ENCODE peak calls at places on chromosomes 11 and 22, in four cellular contexts. J, K, C and Q are unnamed samples.

GRCh38 chr11:86934933-86935579 is 20.1 kb downstream of the FZD4 start:
- DNase-seq in J (no peak), C (no peak), K (no peak), Q (no peak)

GRCh38 chr11:116330439-116331185 is 442.2 kb downstream of the BUD13 start:
- DNase-seq in J (no peak), C (no peak), K (no peak), Q (no peak)

GRCh38 chr22:42895087-42895486 is 38.0 kb upstream of the ARFGAP3 start:
- DNase-seq in K (no peak), C (no peak), J (no peak), Q (no peak)

GRCh38 chr11:86291466-86292262 is 10.4 kb upstream of the HIKESHI start:
- DNase-seq in C (peak), J (peak), K (no peak), Q (no peak)

GRCh38 chr11:131649861-131650260 is 279.4 kb downstream of the NTM start:
- DNase-seq in K (no peak), J (no peak), C (no peak), Q (no peak)

GRCh38 chr22:28440517-28441366 is 238.9 kb downstream of the TTC28 start:
- DNase-seq in C (no peak), K (no peak), J (no peak), Q (no peak)

GRCh38 chr11:119320593-119321524 is 3.9 kb upstream of the MCAM start:
- DNase-seq in J (peak), K (peak), C (peak), Q (no peak)

GRCh38 chr11:6655020-6655789 is 404 bp downstream of the DCHS1 start:
- DNase-seq in C (peak), J (peak), K (no peak), Q (no peak)

GRCh38 chr11:67398661-67399563 is 2.7 kb downstream of the PPP1CA start:
- DNase-seq in J (no peak), C (no peak), K (no peak), Q (no peak)

GRCh38 chr11:83680351-83680750 is 394.2 kb upstream of the CCDC90B start:
- DNase-seq in J (no peak), C (no peak), K (no peak), Q (no peak)

GRCh38 chr22:35172452-35172851 is 84.8 kb upstream of the HMGXB4 start:
- DNase-seq in J (no peak), K (no peak), C (no peak), Q (no peak)

GRCh38 chr11:104390696-104391095 is 226.7 kb upstream of the PDGFD start:
- DNase-seq in C (no peak), J (no peak), K (no peak), Q (no peak)

GRCh38 chr11:116882386-116882785 is 45.0 kb upstream of the APOA1 start:
- DNase-seq in K (no peak), C (no peak), J (no peak), Q (no peak)

GRCh38 chr11:18772211-18772610 is 19.4 kb downstream of the PTPN5 start:
- DNase-seq in C (no peak), K (no peak), J (no peak), Q (peak)

GRCh38 chr22:39663751-39664150 is 93.2 kb downstream of the CACNA1I start:
- DNase-seq in J (no peak), C (no peak), K (no peak), Q (no peak)

DNA sequence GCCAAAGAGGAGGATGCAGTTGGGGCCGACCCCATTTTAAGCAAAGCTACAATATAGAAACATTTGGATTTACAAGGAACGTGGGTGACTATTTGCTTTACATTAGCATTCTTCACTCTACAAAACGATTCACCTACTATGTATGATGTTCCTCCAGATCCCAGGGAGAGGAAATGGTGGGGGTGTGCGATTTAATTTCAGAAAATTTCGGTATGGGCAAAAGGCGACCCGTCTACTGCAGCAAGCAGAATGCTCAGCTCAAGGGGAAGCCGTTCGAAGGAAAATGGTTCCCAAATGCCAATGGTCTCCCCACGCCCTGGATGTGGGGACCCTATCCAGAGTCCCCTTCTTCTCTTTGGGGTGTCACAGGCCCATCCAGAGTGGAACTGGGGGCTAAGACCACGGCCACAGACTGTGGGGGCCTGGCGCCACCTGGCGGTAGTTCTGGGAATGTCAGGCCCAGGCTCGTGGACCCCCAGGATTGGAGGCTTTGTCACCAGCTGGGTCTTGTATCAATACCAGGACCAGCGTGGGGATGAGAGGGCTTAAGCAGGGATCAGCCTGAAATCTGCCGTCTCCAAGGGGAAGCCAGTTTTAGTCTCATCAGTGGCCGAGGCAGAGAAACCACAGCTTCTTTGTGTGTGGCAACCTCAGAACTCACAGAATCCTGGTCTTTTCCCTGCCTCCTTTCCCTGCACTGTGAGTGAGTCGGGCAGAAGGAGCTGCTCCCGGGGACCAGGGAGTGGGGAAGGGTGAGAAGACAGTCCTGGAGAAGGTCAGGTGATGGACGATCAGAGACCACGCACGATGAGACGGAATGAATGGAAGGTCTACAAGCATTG is 8.3 kb downstream of the LRRC10B start:
- DNase-seq in C (no peak), J (no peak), K (no peak), Q (peak)
- H3K4me3 ChIP-seq in C (no peak), J (no peak), K (no peak), Q (no peak)

DNA sequence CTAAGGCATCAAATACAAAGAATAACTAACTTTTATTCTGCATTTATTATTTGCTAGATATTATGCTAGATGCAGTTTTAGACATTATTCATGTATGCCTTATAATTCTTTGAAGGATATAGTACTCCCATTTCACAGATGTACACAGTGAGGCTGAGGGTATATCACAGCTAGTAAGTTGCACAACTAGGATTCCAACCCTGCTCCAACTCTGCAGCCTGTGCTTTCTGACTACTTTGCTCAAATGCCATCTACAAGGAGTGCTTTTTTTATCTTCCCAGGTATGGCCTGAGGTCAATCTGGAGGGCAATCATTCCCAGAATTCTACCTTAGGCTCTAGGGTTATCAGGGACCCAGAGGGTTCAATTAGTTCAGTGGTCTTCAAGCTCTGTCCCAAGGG is 28.4 kb downstream of the NUP160 start:
- DNase-seq in C (no peak), K (no peak), J (no peak), Q (no peak)
- H3K27ac ChIP-seq in C (no peak), K (no peak), J (no peak), Q (no peak)

DNA sequence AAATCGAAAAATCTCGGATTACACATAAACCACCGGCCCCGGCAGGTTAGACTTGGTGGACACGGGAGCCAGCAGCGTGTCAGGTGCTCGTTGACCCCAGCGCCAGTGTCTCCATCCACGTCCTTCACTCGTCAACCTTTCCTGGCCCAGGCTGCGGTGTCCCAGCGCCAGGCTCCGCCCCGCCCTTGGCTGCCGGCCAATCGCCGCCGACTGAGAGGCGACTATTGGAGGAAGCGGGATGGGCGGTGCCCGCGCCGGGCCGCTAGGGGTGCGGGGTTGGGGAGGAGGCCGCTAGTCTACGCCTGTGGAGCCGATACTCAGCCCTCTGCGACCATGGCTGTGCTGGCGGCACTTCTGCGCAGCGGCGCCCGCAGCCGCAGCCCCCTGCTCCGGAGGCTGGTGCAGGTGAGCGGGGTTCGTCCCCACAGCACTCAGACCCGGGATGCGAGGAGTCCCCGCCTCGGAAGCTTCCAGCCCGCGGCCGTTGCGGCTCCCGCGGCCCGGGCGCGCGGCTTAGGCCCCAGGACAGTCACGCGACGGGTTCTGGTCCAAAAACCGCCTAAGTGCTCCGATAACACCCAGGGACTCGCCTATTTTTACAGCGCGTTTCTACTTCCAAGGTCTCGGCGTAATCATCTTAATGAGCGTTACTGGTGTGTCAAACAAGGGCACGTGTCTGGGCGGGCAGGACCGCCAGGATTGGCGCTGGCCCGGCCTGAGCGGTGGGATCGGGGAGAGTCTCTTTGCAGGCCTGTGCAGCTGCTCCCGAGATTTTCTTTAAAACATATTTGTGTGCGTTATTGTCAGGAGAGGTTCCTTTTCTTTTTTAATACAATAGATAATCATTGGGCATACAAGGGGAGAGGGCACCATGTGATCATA is at the start of gene ACAT1:
- DNase-seq in K (peak), J (peak), C (peak), Q (peak)
- TF ChIP-seq CTCF in K (peak), J (peak), C (no peak), Q (peak)

GRCh38 chr11:97364047-97364446 is 974.2 kb downstream of the JRKL start:
- DNase-seq in C (no peak), J (no peak), K (no peak), Q (no peak)
- H3K4me3 ChIP-seq in C (no peak), J (no peak), K (no peak), Q (no peak)

DNA sequence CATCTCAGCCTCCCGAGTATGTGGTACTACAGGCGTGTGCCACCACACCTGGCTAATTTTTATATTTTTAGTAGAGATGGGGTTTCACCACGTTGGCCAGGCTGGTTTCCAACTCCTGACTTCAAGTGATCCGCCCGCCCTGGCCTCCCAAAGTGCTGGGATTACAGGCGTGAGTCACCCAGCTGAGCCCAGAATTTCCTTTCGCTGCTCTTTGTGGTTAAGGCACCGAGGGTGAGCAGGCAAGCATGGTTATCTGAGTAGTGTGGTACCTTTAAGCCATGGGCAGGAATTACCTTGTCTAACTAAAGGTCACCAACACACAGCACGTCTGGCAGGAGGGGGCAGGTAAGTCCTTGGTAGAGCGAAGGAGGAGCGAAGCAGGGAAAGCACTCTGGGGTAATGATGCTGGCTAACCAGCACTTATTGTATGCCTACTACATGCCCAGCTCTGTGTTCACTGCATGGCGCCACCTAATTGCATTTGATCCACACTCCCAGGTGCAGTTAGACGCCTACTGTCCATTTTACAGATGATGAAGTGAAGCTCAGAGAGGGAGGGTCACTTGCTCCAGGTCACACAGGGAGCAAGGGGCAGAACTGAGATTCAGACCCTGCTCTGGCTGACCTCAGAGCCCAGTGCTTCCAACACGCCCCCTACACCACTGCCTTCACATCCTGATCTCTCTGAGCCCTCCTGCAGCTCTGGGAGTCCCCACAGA is 45.7 kb downstream of the TRIOBP start:
- DNase-seq in C (no peak), K (no peak), J (no peak), Q (no peak)
- H3K27ac ChIP-seq in C (no peak), K (no peak), J (peak), Q (no peak)

GRCh38 chr11:62306227-62306626 is 7.4 kb upstream of the SCGB1D4 start:
- DNase-seq in K (no peak), C (no peak), J (no peak), Q (no peak)
- TF ChIP-seq CTCF in K (no peak), C (no peak), J (no peak), Q (no peak)

GRCh38 chr11:31798057-31799035 is 12.8 kb downstream of the PAX6 start:
- DNase-seq in K (no peak), C (no peak), J (no peak), Q (no peak)
- H3K4me3 ChIP-seq in K (no peak), C (no peak), J (no peak), Q (no peak)

GRCh38 chr11:125083312-125084056 is 20.4 kb downstream of the SLC37A2 start:
- DNase-seq in K (no peak), J (no peak), C (no peak), Q (no peak)
- H3K27ac ChIP-seq in K (no peak), J (no peak), C (no peak), Q (no peak)

DNA sequence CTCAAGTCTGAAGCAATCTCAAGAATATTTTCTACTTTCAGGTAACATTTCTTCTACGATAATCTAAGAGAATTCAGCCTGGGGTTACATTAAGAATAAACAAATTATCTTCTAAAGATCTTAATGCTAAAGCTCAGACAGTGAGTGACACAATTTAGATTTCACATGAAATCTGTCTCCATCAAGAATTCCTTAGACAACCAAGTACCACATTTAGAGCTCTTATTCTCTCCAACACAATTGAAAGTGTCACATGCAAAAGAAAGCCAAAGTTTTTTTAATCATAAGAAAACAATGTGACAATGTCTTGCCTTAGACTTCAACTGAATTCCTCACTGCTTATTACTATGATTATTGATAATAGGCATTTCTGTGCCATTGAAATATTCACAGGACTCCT is 60.7 kb upstream of the FAT3 start:
- DNase-seq in C (no peak), J (no peak), K (no peak), Q (no peak)
- TF ChIP-seq CTCF in C (no peak), J (no peak), K (no peak), Q (no peak)